ENCODE peak calls at places on chromosomes 3 and 15, in six cellular contexts. B, H, Y, W, M and G are unnamed samples.

GRCh38 chr3:171874879-171875278 is 31.7 kb downstream of the TMEM212 start:
- DNase-seq in B (peak; percentile 74), H (no peak), Y (no peak), W (peak; percentile 69), M (no peak), G (no peak)

GRCh38 chr15:95162967-95163531 is 931.7 kb downstream of the MCTP2 start:
- DNase-seq in B (peak; percentile 62), H (no peak), Y (no peak), W (peak; percentile 83), M (peak; percentile 64), G (no peak)

GRCh38 chr3:191523099-191523498 is 62.1 kb downstream of the PYDC2 start:
- DNase-seq in B (no peak), H (no peak), Y (no peak), W (no peak), M (no peak), G (no peak)

GRCh38 chr3:114706591-114707224 is 412.9 kb downstream of the TIGIT start:
- DNase-seq in B (peak; percentile 82), H (peak; percentile 51), Y (no peak), W (peak; percentile 85), M (no peak), G (no peak)

GRCh38 chr3:15405448-15406050 is 21.8 kb downstream of the METTL6 start:
- DNase-seq in B (peak; percentile 69), H (peak; percentile 50), Y (no peak), W (peak; percentile 57), M (peak; percentile 27), G (peak; percentile 63)

GRCh38 chr15:59313703-59314332 is 58.9 kb downstream of the MYO1E start:
- DNase-seq in B (no peak), H (peak; percentile 54), Y (no peak), W (peak; percentile 36), M (no peak), G (no peak)

GRCh38 chr3:163726125-163726524 is 1352.2 kb downstream of the SI start:
- DNase-seq in B (no peak), H (no peak), Y (no peak), W (no peak), M (no peak), G (no peak)

GRCh38 chr15:38547255-38547997 is 17.2 kb downstream of the RASGRP1 start:
- DNase-seq in B (peak; percentile 67), H (no peak), Y (peak; percentile 22), W (peak; percentile 61), M (peak; percentile 80), G (no peak)

GRCh38 chr3:58180099-58180880 is 30.5 kb downstream of the DNASE1L3 start:
- DNase-seq in B (no peak), H (no peak), Y (no peak), W (no peak), M (no peak), G (no peak)

GRCh38 chr3:47578691-47579632 is at the start of gene CSPG5:
- DNase-seq in B (peak; percentile 19), H (peak; percentile 79), Y (peak; percentile 54), W (no peak), M (no peak), G (peak; percentile 9)

GRCh38 chr15:62850791-62851291 is 191.7 kb upstream of the TPM1 start:
- DNase-seq in B (peak; percentile 94), H (no peak), Y (no peak), W (peak; percentile 95), M (peak; percentile 47), G (no peak)

GRCh38 chr3:119653871-119654270 is 6.5 kb downstream of the POPDC2 start:
- DNase-seq in B (no peak), H (no peak), Y (no peak), W (no peak), M (no peak), G (no peak)

GRCh38 chr15:70186152-70186551 is 88.4 kb upstream of the TLE3 start:
- DNase-seq in B (no peak), H (no peak), Y (no peak), W (no peak), M (no peak), G (no peak)

GRCh38 chr15:71088155-71088554 is 27.1 kb upstream of the THSD4 start:
- DNase-seq in B (no peak), H (no peak), Y (no peak), W (no peak), M (no peak), G (no peak)

GRCh38 chr3:16448691-16449090 is 64.8 kb downstream of the RFTN1 start:
- DNase-seq in B (peak; percentile 95), H (no peak), Y (no peak), W (peak; percentile 94), M (peak; percentile 88), G (no peak)

GRCh38 chr3:11161666-11162065 is 7.4 kb downstream of the HRH1 start:
- DNase-seq in B (no peak), H (no peak), Y (no peak), W (no peak), M (no peak), G (no peak)

GRCh38 chr3:117708601-117709000 is 999.0 kb downstream of the TUSC7 start:
- DNase-seq in B (peak; percentile 72), H (no peak), Y (no peak), W (peak; percentile 85), M (no peak), G (no peak)

GRCh38 chr3:9098716-9099675 is 135.7 kb upstream of the RAD18 start:
- DNase-seq in B (no peak), H (no peak), Y (peak; percentile 39), W (no peak), M (no peak), G (no peak)

GRCh38 chr3:182808041-182808765 is 14.9 kb downstream of the ATP11B start:
- DNase-seq in B (no peak), H (no peak), Y (no peak), W (no peak), M (no peak), G (no peak)